ENCODE peak calls at places on chromosomes 6 and 20, in ten cellular contexts. Q is transverse colon, W is IMR-90, Y is prostate gland, X is vagina, P is A549, J is body of pancreas, T is uterus, U is sigmoid colon, C is H1. M is an unnamed sample. For H3K9me3, the result is how much of the 10 kb centered on the place peaks cover.

GRCh38 chr6:34608321-34609091 is 52.4 kb upstream of the SPDEF start:
- DNase-seq in Q (no peak), W (peak), Y (no peak), X (no peak), P (no peak), J (no peak), T (no peak), U (no peak), C (no peak), M (no peak)

GRCh38 chr6:161498359-161498758 is 224.5 kb upstream of the AGPAT4 start:
- DNase-seq in Q (no peak), W (peak), Y (no peak), X (no peak), P (peak), J (peak), T (no peak), U (no peak), C (peak), M (no peak)

GRCh38 chr20:25223179-25223661 is 24.7 kb upstream of the PYGB start:
- DNase-seq in Q (peak), W (peak), Y (no peak), X (no peak), P (peak), J (no peak), T (no peak), U (no peak), C (peak), M (no peak)

GRCh38 chr6:393391-394221 is 2.1 kb downstream of the IRF4 start:
- DNase-seq in Q (no peak), W (no peak), Y (no peak), X (no peak), P (no peak), J (no peak), T (no peak), U (no peak), C (no peak), M (no peak)

GRCh38 chr6:15420959-15421438 is 175.1 kb downstream of the JARID2 start:
- DNase-seq in Q (no peak), W (no peak), Y (no peak), X (no peak), P (no peak), J (no peak), T (no peak), U (no peak), C (no peak), M (no peak)

GRCh38 chr6:109406196-109406595 is 23.9 kb upstream of the CD164 start:
- DNase-seq in Q (no peak), W (peak), Y (no peak), X (no peak), P (no peak), J (no peak), T (no peak), U (no peak), C (no peak), M (no peak)

GRCh38 chr6:139927236-139927635 is 552.8 kb upstream of the CITED2 start:
- DNase-seq in Q (no peak), W (peak), Y (no peak), X (no peak), P (peak), J (no peak), T (no peak), U (no peak), C (no peak), M (no peak)

GRCh38 chr6:33116881-33117711 is 41.3 kb downstream of the HLA-DPB1 start:
- DNase-seq in Q (no peak), W (no peak), Y (no peak), X (no peak), P (no peak), J (no peak), T (no peak), U (no peak), C (peak), M (no peak)

GRCh38 chr6:108156180-108156937 is 9.5 kb upstream of the NR2E1 start:
- DNase-seq in Q (no peak), W (no peak), Y (peak), X (no peak), P (no peak), J (no peak), T (no peak), U (no peak), C (no peak), M (no peak)

GRCh38 chr6:51025082-51025777 is 206.6 kb downstream of the TFAP2B start:
- DNase-seq in Q (no peak), W (peak), Y (no peak), X (no peak), P (no peak), J (no peak), T (no peak), U (no peak), C (no peak), M (no peak)

GRCh38 chr6:10381133-10381829 is 33.6 kb downstream of the TFAP2A start:
- DNase-seq in Q (no peak), W (no peak), Y (no peak), X (no peak), P (peak), J (no peak), T (no peak), U (no peak), C (no peak), M (no peak)

GRCh38 chr6:54267798-54268197 is 40.4 kb upstream of the TINAG start:
- DNase-seq in Q (peak), W (peak), Y (peak), X (no peak), P (peak), J (peak), T (no peak), U (no peak), C (no peak), M (peak)

GRCh38 chr20:16942702-16943101 is 194.5 kb downstream of the OTOR start:
- DNase-seq in Q (no peak), W (peak), Y (no peak), X (no peak), P (no peak), J (no peak), T (no peak), U (no peak), C (no peak), M (no peak)

GRCh38 chr6:125363360-125364121 is 61.8 kb upstream of the HDDC2 start:
- DNase-seq in Q (peak), W (peak), Y (no peak), X (no peak), P (no peak), J (peak), T (peak), U (peak), C (peak), M (peak)

GRCh38 chr6:118739976-118740771 is 88.8 kb upstream of the CEP85L start:
- DNase-seq in Q (no peak), W (peak), Y (no peak), X (peak), P (peak), J (no peak), T (no peak), U (no peak), C (no peak), M (no peak)

GRCh38 chr6:73451166-73452106 is 661 bp downstream of the CGAS start:
- DNase-seq in Q (peak), W (peak), Y (peak), X (no peak), P (peak), J (peak), T (peak), U (peak), C (peak), M (no peak)

GRCh38 chr6:156775717-156776116 is 1.5 kb upstream of the ARID1B start:
- DNase-seq in Q (no peak), W (no peak), Y (no peak), X (no peak), P (no peak), J (no peak), T (no peak), U (no peak), C (no peak), M (no peak)

GRCh38 chr6:129497591-129498555 is 212.1 kb downstream of the ARHGAP18 start:
- DNase-seq in Q (no peak), W (peak), Y (no peak), X (no peak), P (no peak), J (no peak), T (no peak), U (no peak), C (no peak), M (no peak)

GRCh38 chr20:34621383-34622367 is 55.2 kb downstream of the PIGU start:
- DNase-seq in Q (peak), W (peak), Y (no peak), X (no peak), P (peak), J (no peak), T (no peak), U (no peak), C (no peak), M (no peak)

GRCh38 chr6:24919404-24919892 is 16.3 kb downstream of the RIPOR2 start:
- DNase-seq in Q (no peak), W (no peak), Y (no peak), X (no peak), P (no peak), J (no peak), T (no peak), U (no peak), C (no peak), M (no peak)

GRCh38 chr6:26157150-26157837 is 70.1 kb downstream of the HFE start:
- DNase-seq in Q (peak), W (peak), Y (no peak), X (no peak), P (no peak), J (peak), T (no peak), U (no peak), C (peak), M (peak)

GRCh38 chr6:130843575-130844320 is 16.5 kb downstream of the SMLR1 start:
- DNase-seq in Q (no peak), W (peak), Y (no peak), X (no peak), P (peak), J (peak), T (no peak), U (no peak), C (no peak), M (no peak)

GRCh38 chr6:7813704-7814103 is 87.8 kb downstream of the BMP6 start:
- DNase-seq in Q (no peak), W (no peak), Y (no peak), X (no peak), P (peak), J (no peak), T (no peak), U (no peak), C (no peak), M (no peak)

GRCh38 chr20:14553774-14554524 is 216.5 kb upstream of the FLRT3 start:
- DNase-seq in Q (no peak), W (peak), Y (no peak), X (no peak), P (peak), J (no peak), T (no peak), U (no peak), C (no peak), M (no peak)

GRCh38 chr6:100877851-100878250 is 3.3 kb downstream of the ASCC3 start:
- DNase-seq in Q (no peak), W (no peak), Y (no peak), X (no peak), P (no peak), J (no peak), T (no peak), U (no peak), C (no peak), M (no peak)

GRCh38 chr6:35703554-35703953 is 14.8 kb upstream of the FKBP5 start:
- DNase-seq in Q (no peak), W (no peak), Y (no peak), X (no peak), P (no peak), J (no peak), T (no peak), U (peak), C (no peak), M (no peak)

GRCh38 chr20:59820204-59821041 is 113.0 kb downstream of the SYCP2 start:
- DNase-seq in Q (no peak), W (no peak), Y (no peak), X (peak), P (no peak), J (peak), T (peak), U (no peak), C (no peak), M (no peak)

GRCh38 chr6:33861722-33862121 is 57.9 kb upstream of the MLN start:
- DNase-seq in Q (no peak), W (no peak), Y (no peak), X (no peak), P (no peak), J (no peak), T (no peak), U (no peak), C (no peak), M (no peak)

GRCh38 chr6:144013486-144013909 is 5.4 kb upstream of the PLAGL1 start:
- DNase-seq in Q (peak), W (peak), Y (peak), X (no peak), P (peak), J (peak), T (peak), U (peak), C (no peak), M (peak)

DNA sequence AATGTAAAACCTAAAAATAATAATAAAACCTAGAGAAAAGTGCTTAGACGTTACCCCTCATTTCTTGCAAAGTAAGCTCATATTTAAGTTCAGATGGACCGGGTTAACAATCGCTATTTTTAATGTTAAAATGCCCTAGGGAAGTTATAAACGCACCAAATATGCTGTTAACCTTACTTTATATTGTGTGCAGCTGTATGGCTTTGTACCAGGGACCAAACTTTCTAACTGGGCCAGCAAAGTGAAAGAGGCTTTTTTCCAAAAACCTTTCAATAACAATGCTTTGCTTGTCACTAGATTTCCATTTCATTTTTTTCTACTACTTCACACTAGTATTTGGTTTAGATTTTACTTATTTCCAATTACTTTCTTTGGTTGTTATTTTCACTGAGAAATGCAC is 248.5 kb downstream of the FOXC1 start:
- DNase-seq in Q (no peak), W (no peak), Y (no peak), X (no peak), P (no peak), J (no peak), T (no peak), U (no peak), C (no peak), M (no peak)
- H3K9me3 ChIP-seq in Q (under half), W (under half), Y (under half), X (under half), P (under half), J (under half), T (under half), U (under half), C (under half), M (under half)

GRCh38 chr6:28895131-28895812 is 28.5 kb downstream of the TRIM27 start:
- DNase-seq in Q (peak), W (peak), Y (peak), X (peak), P (peak), J (peak), T (peak), U (peak), C (peak), M (peak)
- TF ChIP-seq POLR2A in Q (peak), W (peak), Y (peak), X (peak), P (peak), J (peak), T (peak), U (peak), C (peak), M (peak)

DNA sequence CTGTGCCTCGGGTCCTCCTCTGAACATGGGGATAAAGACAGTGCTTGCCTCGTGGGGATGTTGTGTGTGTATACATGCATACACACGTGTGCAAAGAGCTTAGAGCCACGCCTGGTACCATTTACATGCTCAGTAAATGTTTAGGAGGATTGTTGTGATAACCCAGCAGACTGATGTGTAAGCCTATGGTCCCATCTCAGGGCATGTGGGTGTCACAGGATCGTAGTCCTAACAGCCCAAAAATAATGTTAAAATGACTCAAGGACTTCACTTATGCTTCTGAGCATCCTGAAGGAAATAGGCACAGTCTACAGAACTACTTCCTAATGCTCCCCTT is 12.4 kb upstream of the BPI start:
- DNase-seq in Q (no peak), W (no peak), Y (no peak), X (no peak), P (no peak), J (no peak), T (no peak), U (no peak), C (no peak), M (no peak)
- H3K4me3 ChIP-seq in Q (no peak), W (no peak), Y (no peak), X (no peak), P (no peak), J (no peak), T (no peak), U (no peak), C (no peak), M (no peak)

GRCh38 chr20:49285813-49286494 is 8.1 kb upstream of the ZNFX1 start:
- DNase-seq in Q (no peak), W (no peak), Y (no peak), X (no peak), P (no peak), J (no peak), T (no peak), U (no peak), C (no peak), M (no peak)
- H3K9me3 ChIP-seq in Q (under half), W (under half), Y (under half), X (under half), P (under half), J (under half), T (under half), U (under half), C (under half), M (under half)

DNA sequence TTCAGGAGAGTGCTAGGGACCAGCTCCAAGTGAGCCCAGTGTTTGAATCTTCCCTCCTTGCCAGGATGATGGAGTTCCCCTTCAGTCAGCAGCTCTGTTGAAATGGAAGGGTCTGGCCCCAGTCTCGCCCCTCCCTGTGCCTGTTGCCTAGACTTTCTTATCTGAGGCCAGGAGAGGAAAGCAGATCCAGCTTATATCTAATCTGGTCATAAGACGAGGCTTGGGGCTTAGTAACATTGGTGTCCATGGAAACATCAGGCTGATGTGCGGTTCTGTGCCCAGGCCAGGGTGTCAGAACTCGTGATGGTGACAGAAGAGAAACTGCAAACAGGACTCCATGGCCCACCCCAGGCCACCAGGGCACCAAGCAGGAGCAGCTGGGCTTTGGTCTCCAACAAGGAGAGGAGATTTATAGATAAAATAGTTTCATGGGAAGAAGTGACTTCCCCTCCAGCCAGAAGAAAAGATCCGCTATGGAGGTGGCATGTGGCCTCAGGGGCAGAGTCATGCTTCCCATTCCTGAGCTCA is 9.8 kb downstream of the MAS1L start:
- DNase-seq in Q (no peak), W (no peak), Y (no peak), X (no peak), P (no peak), J (no peak), T (no peak), U (no peak), C (no peak), M (no peak)
- TF ChIP-seq POLR2A in Q (no peak), W (no peak), Y (no peak), X (no peak), P (peak), J (no peak), T (no peak), U (no peak), C (no peak), M (no peak)

M was measured in adrenal gland.